ENCODE peak calls at places on chromosomes 12 and 14, in five cellular contexts. One of them, this sample, is unnamed.

GRCh38 chr12:89470741-89471504 is 53.7 kb downstream of the GALNT4 start:
- DNase-seq in adrenal gland: no peak
- DNase-seq in tibial artery: no peak
- DNase-seq in naive thymus-derived CD4-positive, alpha-beta T cell: peak; percentile 40
- DNase-seq in astrocyte of the spinal cord: peak; percentile 53
- DNase-seq in this sample: peak; percentile 63

GRCh38 chr14:75467763-75468162 is 39.9 kb downstream of the JDP2 start:
- DNase-seq in adrenal gland: no peak
- DNase-seq in tibial artery: no peak
- DNase-seq in naive thymus-derived CD4-positive, alpha-beta T cell: no peak
- DNase-seq in astrocyte of the spinal cord: no peak
- DNase-seq in this sample: no peak

GRCh38 chr12:47377414-47378221 is 297.9 kb upstream of the AMIGO2 start:
- DNase-seq in adrenal gland: peak; percentile 97
- DNase-seq in tibial artery: peak; percentile 89
- DNase-seq in naive thymus-derived CD4-positive, alpha-beta T cell: no peak
- DNase-seq in astrocyte of the spinal cord: peak; percentile 99
- DNase-seq in this sample: no peak

GRCh38 chr14:104108570-104109060 is 23.1 kb downstream of the ASPG start:
- DNase-seq in adrenal gland: no peak
- DNase-seq in tibial artery: no peak
- DNase-seq in naive thymus-derived CD4-positive, alpha-beta T cell: no peak
- DNase-seq in astrocyte of the spinal cord: no peak
- DNase-seq in this sample: no peak

GRCh38 chr14:23863836-23864235 is 89.7 kb upstream of the DHRS4 start:
- DNase-seq in adrenal gland: no peak
- DNase-seq in tibial artery: no peak
- DNase-seq in naive thymus-derived CD4-positive, alpha-beta T cell: no peak
- DNase-seq in astrocyte of the spinal cord: no peak
- DNase-seq in this sample: no peak

GRCh38 chr12:45124485-45125155 is 73.7 kb upstream of the DBX2 start:
- DNase-seq in adrenal gland: no peak
- DNase-seq in tibial artery: no peak
- DNase-seq in naive thymus-derived CD4-positive, alpha-beta T cell: no peak
- DNase-seq in astrocyte of the spinal cord: no peak
- DNase-seq in this sample: no peak

GRCh38 chr12:56300644-56301464 is 724 bp upstream of the CS start:
- DNase-seq in adrenal gland: peak; percentile 21
- DNase-seq in tibial artery: no peak
- DNase-seq in naive thymus-derived CD4-positive, alpha-beta T cell: no peak
- DNase-seq in astrocyte of the spinal cord: no peak
- DNase-seq in this sample: no peak

GRCh38 chr14:56491299-56492285 is 88.0 kb upstream of the TMEM260 start:
- DNase-seq in adrenal gland: peak; percentile 32
- DNase-seq in tibial artery: peak; percentile 28
- DNase-seq in naive thymus-derived CD4-positive, alpha-beta T cell: peak; percentile 10
- DNase-seq in astrocyte of the spinal cord: peak; percentile 40
- DNase-seq in this sample: peak; percentile 13

GRCh38 chr12:56398324-56398723 is 35.7 kb upstream of the APOF start:
- DNase-seq in adrenal gland: no peak
- DNase-seq in tibial artery: no peak
- DNase-seq in naive thymus-derived CD4-positive, alpha-beta T cell: no peak
- DNase-seq in astrocyte of the spinal cord: no peak
- DNase-seq in this sample: no peak

GRCh38 chr12:32252199-32253073 is 145.8 kb downstream of the BICD1 start:
- DNase-seq in adrenal gland: no peak
- DNase-seq in tibial artery: no peak
- DNase-seq in naive thymus-derived CD4-positive, alpha-beta T cell: no peak
- DNase-seq in astrocyte of the spinal cord: no peak
- DNase-seq in this sample: no peak

GRCh38 chr12:100741084-100741711 is 53.4 kb upstream of the ANO4 start:
- DNase-seq in adrenal gland: no peak
- DNase-seq in tibial artery: no peak
- DNase-seq in naive thymus-derived CD4-positive, alpha-beta T cell: no peak
- DNase-seq in astrocyte of the spinal cord: peak; percentile 32
- DNase-seq in this sample: no peak

GRCh38 chr12:107826276-107826675 is 51.8 kb downstream of the ASCL4 start:
- DNase-seq in adrenal gland: no peak
- DNase-seq in tibial artery: no peak
- DNase-seq in naive thymus-derived CD4-positive, alpha-beta T cell: no peak
- DNase-seq in astrocyte of the spinal cord: no peak
- DNase-seq in this sample: no peak

GRCh38 chr12:67649165-67650126 is 901 bp downstream of the DYRK2 start:
- DNase-seq in adrenal gland: peak; percentile 58
- DNase-seq in tibial artery: no peak
- DNase-seq in naive thymus-derived CD4-positive, alpha-beta T cell: peak; percentile 41
- DNase-seq in astrocyte of the spinal cord: peak; percentile 14
- DNase-seq in this sample: peak; percentile 44

GRCh38 chr12:64780531-64781373 is 21.5 kb upstream of the GNS start:
- DNase-seq in adrenal gland: peak; percentile 58
- DNase-seq in tibial artery: no peak
- DNase-seq in naive thymus-derived CD4-positive, alpha-beta T cell: peak; percentile 12
- DNase-seq in astrocyte of the spinal cord: no peak
- DNase-seq in this sample: no peak

GRCh38 chr12:23950775-23951391 is 1.4 kb upstream of the SOX5 start:
- DNase-seq in adrenal gland: no peak
- DNase-seq in tibial artery: no peak
- DNase-seq in naive thymus-derived CD4-positive, alpha-beta T cell: no peak
- DNase-seq in astrocyte of the spinal cord: peak; percentile 18
- DNase-seq in this sample: no peak

GRCh38 chr12:49888461-49889151 is 15.1 kb downstream of the FAIM2 start:
- DNase-seq in adrenal gland: no peak
- DNase-seq in tibial artery: no peak
- DNase-seq in naive thymus-derived CD4-positive, alpha-beta T cell: no peak
- DNase-seq in astrocyte of the spinal cord: no peak
- DNase-seq in this sample: no peak

GRCh38 chr12:96155781-96156180 is 38.4 kb upstream of the ELK3 start:
- DNase-seq in adrenal gland: no peak
- DNase-seq in tibial artery: no peak
- DNase-seq in naive thymus-derived CD4-positive, alpha-beta T cell: no peak
- DNase-seq in astrocyte of the spinal cord: no peak
- DNase-seq in this sample: no peak

GRCh38 chr12:39309516-39309915 is 133.4 kb downstream of the KIF21A start:
- DNase-seq in adrenal gland: no peak
- DNase-seq in tibial artery: no peak
- DNase-seq in naive thymus-derived CD4-positive, alpha-beta T cell: no peak
- DNase-seq in astrocyte of the spinal cord: no peak
- DNase-seq in this sample: no peak

GRCh38 chr12:108616941-108617858 is 16.5 kb downstream of the SELPLG start:
- DNase-seq in adrenal gland: no peak
- DNase-seq in tibial artery: peak; percentile 41
- DNase-seq in naive thymus-derived CD4-positive, alpha-beta T cell: peak; percentile 43
- DNase-seq in astrocyte of the spinal cord: no peak
- DNase-seq in this sample: peak; percentile 72

GRCh38 chr12:1881936-1882335 is 36.5 kb downstream of the CACNA2D4 start:
- DNase-seq in adrenal gland: no peak
- DNase-seq in tibial artery: no peak
- DNase-seq in naive thymus-derived CD4-positive, alpha-beta T cell: no peak
- DNase-seq in astrocyte of the spinal cord: no peak
- DNase-seq in this sample: no peak

GRCh38 chr12:100234591-100235304 is 32.1 kb downstream of the DEPDC4 start:
- DNase-seq in adrenal gland: no peak
- DNase-seq in tibial artery: no peak
- DNase-seq in naive thymus-derived CD4-positive, alpha-beta T cell: peak; percentile 19
- DNase-seq in astrocyte of the spinal cord: peak; percentile 64
- DNase-seq in this sample: no peak

GRCh38 chr14:99718811-99719192 is 34.7 kb downstream of the CYP46A1 start:
- DNase-seq in adrenal gland: no peak
- DNase-seq in tibial artery: no peak
- DNase-seq in naive thymus-derived CD4-positive, alpha-beta T cell: no peak
- DNase-seq in astrocyte of the spinal cord: no peak
- DNase-seq in this sample: no peak

GRCh38 chr12:114174326-114174725 is 208.2 kb upstream of the RBM19 start:
- DNase-seq in adrenal gland: no peak
- DNase-seq in tibial artery: no peak
- DNase-seq in naive thymus-derived CD4-positive, alpha-beta T cell: no peak
- DNase-seq in astrocyte of the spinal cord: no peak
- DNase-seq in this sample: no peak

GRCh38 chr14:47715330-47715729 is 39.9 kb upstream of the MDGA2 start:
- DNase-seq in adrenal gland: no peak
- DNase-seq in tibial artery: no peak
- DNase-seq in naive thymus-derived CD4-positive, alpha-beta T cell: no peak
- DNase-seq in astrocyte of the spinal cord: peak; percentile 23
- DNase-seq in this sample: no peak

GRCh38 chr14:104503691-104504090 is 75.9 kb upstream of the C14orf180 start:
- DNase-seq in adrenal gland: no peak
- DNase-seq in tibial artery: no peak
- DNase-seq in naive thymus-derived CD4-positive, alpha-beta T cell: no peak
- DNase-seq in astrocyte of the spinal cord: no peak
- DNase-seq in this sample: no peak

GRCh38 chr12:12331244-12331771 is 18.7 kb downstream of the MANSC1 start:
- DNase-seq in adrenal gland: no peak
- DNase-seq in tibial artery: no peak
- DNase-seq in naive thymus-derived CD4-positive, alpha-beta T cell: no peak
- DNase-seq in astrocyte of the spinal cord: no peak
- DNase-seq in this sample: no peak

GRCh38 chr12:76226397-76226796 is 121.8 kb downstream of the BBS10 start:
- DNase-seq in adrenal gland: no peak
- DNase-seq in tibial artery: no peak
- DNase-seq in naive thymus-derived CD4-positive, alpha-beta T cell: no peak
- DNase-seq in astrocyte of the spinal cord: peak; percentile 51
- DNase-seq in this sample: no peak

GRCh38 chr12:91094957-91095356 is 16.3 kb downstream of the LUM start:
- DNase-seq in adrenal gland: no peak
- DNase-seq in tibial artery: no peak
- DNase-seq in naive thymus-derived CD4-positive, alpha-beta T cell: no peak
- DNase-seq in astrocyte of the spinal cord: no peak
- DNase-seq in this sample: no peak

GRCh38 chr14:59481407-59482119 is 2.6 kb downstream of the L3HYPDH start:
- DNase-seq in adrenal gland: no peak
- DNase-seq in tibial artery: no peak
- DNase-seq in naive thymus-derived CD4-positive, alpha-beta T cell: no peak
- DNase-seq in astrocyte of the spinal cord: peak; percentile 26
- DNase-seq in this sample: no peak
- H3K4me3 ChIP-seq in adrenal gland: no peak overlapping the region
- H3K4me3 ChIP-seq in tibial artery: peak overlapping the region; percentile 76
- H3K4me3 ChIP-seq in naive thymus-derived CD4-positive, alpha-beta T cell: no peak overlapping the region
- H3K4me3 ChIP-seq in astrocyte of the spinal cord: peak overlapping the region; percentile 88
- H3K4me3 ChIP-seq in this sample: peak overlapping the region; percentile 90

GRCh38 chr12:104291867-104292524 is 11.5 kb upstream of the EID3 start:
- DNase-seq in adrenal gland: no peak
- DNase-seq in tibial artery: no peak
- DNase-seq in naive thymus-derived CD4-positive, alpha-beta T cell: no peak
- DNase-seq in astrocyte of the spinal cord: no peak
- DNase-seq in this sample: no peak
- H3K4me3 ChIP-seq in adrenal gland: no peak overlapping the region
- H3K4me3 ChIP-seq in tibial artery: no peak overlapping the region
- H3K4me3 ChIP-seq in naive thymus-derived CD4-positive, alpha-beta T cell: no peak overlapping the region
- H3K4me3 ChIP-seq in astrocyte of the spinal cord: no peak overlapping the region
- H3K4me3 ChIP-seq in this sample: no peak overlapping the region

DNA sequence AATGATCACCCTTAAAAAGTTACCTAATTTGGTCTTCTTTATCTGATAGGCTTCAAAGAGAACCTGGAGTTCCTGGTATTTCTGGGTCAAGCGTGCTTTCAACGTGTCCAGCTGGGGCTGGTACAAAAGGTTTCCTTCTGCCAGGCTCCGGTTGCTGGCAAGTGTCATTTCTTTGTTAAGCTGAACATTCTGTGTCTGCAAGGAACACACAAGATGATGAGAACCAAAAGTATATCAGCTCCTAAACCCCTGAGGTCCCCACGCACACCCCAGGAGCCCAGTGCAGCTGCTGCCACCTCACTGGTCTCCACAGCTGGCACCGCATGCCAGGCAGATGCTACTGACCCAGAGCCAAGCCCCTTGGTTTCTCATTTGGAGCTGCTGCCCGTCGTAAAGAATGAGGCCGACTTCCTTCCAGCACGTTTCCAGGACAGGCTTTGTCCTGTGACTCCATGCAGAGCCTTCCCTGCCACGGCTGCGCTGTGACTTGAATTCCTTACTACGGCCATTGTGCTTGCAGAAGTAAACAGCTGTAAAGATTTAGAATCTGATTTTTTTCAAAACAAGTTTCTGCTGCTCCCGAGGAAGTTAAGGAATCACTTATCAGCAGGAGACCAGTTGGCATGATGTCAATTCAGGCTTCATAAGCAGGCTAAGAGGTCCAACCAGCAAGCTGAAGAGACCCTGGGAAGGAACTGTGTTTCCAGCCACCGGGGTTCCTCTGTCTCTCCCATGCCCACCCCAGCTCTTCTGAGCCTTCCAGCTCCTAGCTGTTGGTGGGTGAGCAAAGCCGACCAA is 24.9 kb downstream of the VPS37B start:
- DNase-seq in adrenal gland: no peak
- DNase-seq in tibial artery: no peak
- DNase-seq in naive thymus-derived CD4-positive, alpha-beta T cell: no peak
- DNase-seq in astrocyte of the spinal cord: peak; percentile 75
- DNase-seq in this sample: no peak
- H3K4me3 ChIP-seq in adrenal gland: no peak overlapping the region
- H3K4me3 ChIP-seq in tibial artery: peak overlapping the region; percentile 35
- H3K4me3 ChIP-seq in naive thymus-derived CD4-positive, alpha-beta T cell: peak overlapping the region; percentile 50
- H3K4me3 ChIP-seq in astrocyte of the spinal cord: peak overlapping the region; percentile 29
- H3K4me3 ChIP-seq in this sample: peak overlapping the region; percentile 80

DNA sequence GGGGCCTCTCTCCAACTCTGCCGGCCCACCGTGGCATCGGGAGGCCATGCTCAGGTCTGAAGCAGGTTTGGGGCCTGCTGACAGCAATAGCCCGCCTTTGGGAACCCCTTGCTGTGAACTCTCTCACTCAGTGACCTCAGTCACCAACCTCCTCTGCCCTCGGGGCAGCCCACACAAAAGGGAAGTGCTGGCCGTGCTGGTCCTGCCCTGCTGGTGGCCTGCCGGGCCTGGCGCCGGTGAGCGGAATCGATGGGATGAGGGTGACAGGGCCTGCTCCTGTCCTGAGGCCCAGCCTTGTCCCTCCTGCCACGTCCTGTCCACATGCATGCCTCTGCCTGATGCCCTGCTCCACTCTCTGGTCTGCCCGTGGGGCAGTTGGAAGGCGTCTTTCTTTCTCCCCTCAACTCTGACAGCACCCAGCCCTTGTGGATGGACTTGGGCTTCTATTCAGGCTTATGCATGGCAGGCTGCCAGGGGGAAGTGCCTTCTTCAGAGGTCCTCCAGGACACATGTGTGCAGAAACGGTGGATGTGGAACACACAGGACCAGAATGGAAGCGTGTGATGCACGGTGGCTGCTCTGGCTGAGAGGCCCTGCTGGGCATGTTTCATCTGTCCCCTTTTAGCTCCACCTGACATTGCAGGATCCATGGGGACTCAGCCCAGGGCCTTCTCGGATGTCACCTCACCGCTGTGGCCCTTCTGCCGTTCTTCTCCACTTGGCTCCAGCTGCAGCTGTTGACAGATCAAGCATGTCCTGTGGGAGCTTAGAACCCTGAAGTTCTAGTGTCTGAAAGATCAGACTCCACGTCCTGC is 31.9 kb downstream of the IL31 start:
- DNase-seq in adrenal gland: no peak
- DNase-seq in tibial artery: no peak
- DNase-seq in naive thymus-derived CD4-positive, alpha-beta T cell: no peak
- DNase-seq in astrocyte of the spinal cord: no peak
- DNase-seq in this sample: no peak
- H3K4me3 ChIP-seq in adrenal gland: no peak overlapping the region
- H3K4me3 ChIP-seq in tibial artery: no peak overlapping the region
- H3K4me3 ChIP-seq in naive thymus-derived CD4-positive, alpha-beta T cell: no peak overlapping the region
- H3K4me3 ChIP-seq in astrocyte of the spinal cord: no peak overlapping the region
- H3K4me3 ChIP-seq in this sample: no peak overlapping the region

GRCh38 chr12:57940052-57940914 is 1.1 kb upstream of the ATP23 start:
- DNase-seq in adrenal gland: no peak
- DNase-seq in tibial artery: no peak
- DNase-seq in naive thymus-derived CD4-positive, alpha-beta T cell: no peak
- DNase-seq in astrocyte of the spinal cord: no peak
- DNase-seq in this sample: peak; percentile 32
- H3K4me3 ChIP-seq in adrenal gland: no peak overlapping the region
- H3K4me3 ChIP-seq in tibial artery: peak overlapping the region; percentile 69
- H3K4me3 ChIP-seq in naive thymus-derived CD4-positive, alpha-beta T cell: peak overlapping the region; percentile 80
- H3K4me3 ChIP-seq in astrocyte of the spinal cord: peak overlapping the region; percentile 61
- H3K4me3 ChIP-seq in this sample: peak overlapping the region; percentile 78

This sample was measured in CD4-positive, CD25-positive, alpha-beta regulatory T cell.